ENCODE peak calls at places on chromosomes 11 and 22, in six cellular contexts. K is HEK293T, Y is esophagus squamous epithelium, G is stromal cell of bone marrow, S is ecto neural progenitor cell, M is brain microvascular endothelial cell. V is an unnamed sample.

GRCh38 chr11:111531687-111532364 is 8.7 kb upstream of the LAYN start:
- DNase-seq in S (no peak), Y (no peak), M (peak; percentile 92), K (no peak), G (peak; percentile 86), V (no peak)

GRCh38 chr22:42326301-42326700 is 55.8 kb upstream of the TCF20 start:
- DNase-seq in K (no peak), S (no peak), M (no peak), G (no peak), Y (no peak), V (no peak)

GRCh38 chr11:45736424-45736823 is 68.5 kb upstream of the SLC35C1 start:
- DNase-seq in M (no peak), S (no peak), K (no peak), Y (no peak), G (no peak), V (no peak)

GRCh38 chr11:125129316-125129990 is 18.0 kb upstream of the TMEM218 start:
- DNase-seq in M (no peak), Y (no peak), S (no peak), G (no peak), K (no peak), V (no peak)

GRCh38 chr11:20963596-20963995 is 294.2 kb downstream of the NELL1 start:
- DNase-seq in G (no peak), S (no peak), M (no peak), Y (no peak), K (no peak), V (no peak)

GRCh38 chr11:122363306-122363705 is 247.3 kb upstream of the BLID start:
- DNase-seq in M (no peak), G (no peak), Y (no peak), S (no peak), K (no peak), V (no peak)

GRCh38 chr22:40462195-40462988 is 92.0 kb downstream of the SGSM3 start:
- DNase-seq in K (no peak), Y (no peak), M (no peak), S (no peak), G (no peak), V (peak; percentile 24)

GRCh38 chr11:76391039-76391438 is 9.9 kb downstream of the GVQW3 start:
- DNase-seq in Y (no peak), M (no peak), S (no peak), K (no peak), G (no peak), V (no peak)

GRCh38 chr11:16793511-16793910 is 55.1 kb downstream of the C11orf58 start:
- DNase-seq in Y (no peak), S (no peak), M (no peak), G (no peak), K (no peak), V (no peak)

GRCh38 chr11:61022311-61023085 is 51.0 kb downstream of the CD6 start:
- DNase-seq in M (no peak), S (no peak), Y (no peak), K (no peak), G (no peak), V (peak; percentile 35)

GRCh38 chr11:88051386-88051785 is 123.9 kb downstream of the RAB38 start:
- DNase-seq in K (no peak), Y (no peak), S (no peak), M (no peak), G (no peak), V (no peak)

GRCh38 chr11:45894555-45895247 is 9.2 kb downstream of the MAPK8IP1 start:
- DNase-seq in G (no peak), M (no peak), S (no peak), Y (no peak), K (no peak), V (peak; percentile 66)

GRCh38 chr11:2077061-2077802 is 62.0 kb downstream of the IGF2 start:
- DNase-seq in M (peak; percentile 76), K (no peak), S (no peak), G (peak; percentile 47), Y (no peak), V (peak; percentile 17)

GRCh38 chr11:113796663-113797259 is 17.2 kb downstream of the CLDN25 start:
- DNase-seq in G (peak; percentile 23), Y (no peak), M (peak; percentile 58), K (peak; percentile 59), S (no peak), V (peak; percentile 73)

GRCh38 chr11:130413383-130414106 is 14.9 kb downstream of the ADAMTS8 start:
- DNase-seq in K (no peak), M (peak; percentile 83), Y (no peak), G (peak; percentile 94), S (no peak), V (peak; percentile 30)

GRCh38 chr11:130644187-130644586 is 195.7 kb downstream of the ADAMTS15 start:
- DNase-seq in S (peak; percentile 48), Y (no peak), M (no peak), K (no peak), G (no peak), V (no peak)

GRCh38 chr11:134674974-134675373 is 262.9 kb upstream of the B3GAT1 start:
- DNase-seq in Y (no peak), G (no peak), M (no peak), S (no peak), K (no peak), V (no peak)

GRCh38 chr11:20021771-20022362 is 138.4 kb downstream of the DBX1 start:
- DNase-seq in M (no peak), Y (no peak), K (no peak), S (peak; percentile 65), G (no peak), V (no peak)

GRCh38 chr22:23609983-23610781 is 21.9 kb downstream of the DRICH1 start:
- DNase-seq in Y (no peak), M (no peak), K (no peak), G (no peak), S (no peak), V (no peak)

GRCh38 chr11:68632802-68633201 is 51.5 kb upstream of the GAL start:
- DNase-seq in M (peak; percentile 61), S (peak; percentile 66), K (peak; percentile 66), Y (no peak), G (peak; percentile 15), V (no peak)

GRCh38 chr22:26330971-26331625 is 98.0 kb upstream of the ASPHD2 start:
- DNase-seq in K (peak; percentile 85), M (peak; percentile 32), S (peak; percentile 74), Y (no peak), G (peak; percentile 19), V (peak; percentile 69)

GRCh38 chr11:68142028-68142412 is 20.8 kb upstream of the CHKA start:
- DNase-seq in G (no peak), S (no peak), Y (no peak), M (no peak), K (no peak), V (peak; percentile 28)

GRCh38 chr11:11534981-11535380 is 86.8 kb downstream of the GALNT18 start:
- DNase-seq in S (no peak), G (no peak), K (no peak), M (no peak), Y (no peak), V (no peak)

GRCh38 chr11:125591659-125592304 is 870 bp upstream of the STT3A start:
- DNase-seq in S (peak; percentile 74), G (peak; percentile 21), Y (no peak), M (peak; percentile 17), K (peak; percentile 33), V (peak; percentile 41)

GRCh38 chr11:62501432-62501891 is 45.1 kb downstream of the AHNAK start:
- DNase-seq in K (no peak), Y (no peak), S (no peak), G (peak; percentile 61), M (no peak), V (peak; percentile 96)

V was measured in Ammon's horn.